ENCODE peak calls at places on chromosome 16, in eight cellular contexts. U is HCT116; S is substantia nigra; Z is upper lobe of left lung; V is heart right ventricle; E is stomach; N is CD4-positive, alpha-beta T cell; Q is adrenal gland. G is an unnamed sample.

GRCh38 chr16:69131749-69132423 is 502 bp downstream of the CHTF8 start:
- DNase-seq in U (no peak), S (peak; percentile 81), Z (peak; percentile 81), V (peak; percentile 78), E (peak; percentile 75), N (no peak), Q (peak; percentile 80), G (peak; percentile 92)

GRCh38 chr16:14510939-14511797 is 118.9 kb downstream of the PARN start:
- DNase-seq in U (no peak), S (no peak), Z (no peak), V (no peak), E (no peak), N (no peak), Q (no peak), G (peak; percentile 60)

GRCh38 chr16:20385844-20386832 is 18.4 kb downstream of the PDILT start:
- DNase-seq in U (peak; percentile 35), S (peak; percentile 37), Z (peak; percentile 51), V (peak; percentile 62), E (peak; percentile 89), N (peak; percentile 31), Q (peak; percentile 69), G (peak; percentile 52)

GRCh38 chr16:31135535-31136286 is at the start of gene PRSS8:
- DNase-seq in U (peak; percentile 48), S (no peak), Z (peak; percentile 91), V (no peak), E (peak; percentile 96), N (no peak), Q (no peak), G (no peak)

GRCh38 chr16:81003610-81004460 is 2.9 kb downstream of the CMC2 start:
- DNase-seq in U (no peak), S (no peak), Z (no peak), V (no peak), E (no peak), N (no peak), Q (peak; percentile 15), G (no peak)

GRCh38 chr16:35552763-35553162 is 2093.4 kb downstream of the TP53TG3F start:
- DNase-seq in U (no peak), S (no peak), Z (no peak), V (no peak), E (no peak), N (no peak), Q (no peak), G (no peak)

GRCh38 chr16:14472357-14472756 is 157.7 kb downstream of the PARN start:
- DNase-seq in U (no peak), S (no peak), Z (no peak), V (no peak), E (no peak), N (no peak), Q (no peak), G (no peak)

GRCh38 chr16:18802755-18803218 is 1.4 kb upstream of the ARL6IP1 start:
- DNase-seq in U (no peak), S (no peak), Z (no peak), V (no peak), E (no peak), N (no peak), Q (no peak), G (no peak)

GRCh38 chr16:86531193-86531550 is 20.8 kb downstream of the FOXF1 start:
- DNase-seq in U (no peak), S (peak; percentile 86), Z (no peak), V (peak; percentile 69), E (no peak), N (no peak), Q (peak; percentile 73), G (no peak)

GRCh38 chr16:397135-397661 is at the start of gene NME4:
- DNase-seq in U (no peak), S (no peak), Z (no peak), V (no peak), E (no peak), N (no peak), Q (peak; percentile 35), G (peak; percentile 53)

GRCh38 chr16:75066861-75067447 is 49.6 kb downstream of the LDHD start:
- DNase-seq in U (no peak), S (no peak), Z (no peak), V (no peak), E (no peak), N (no peak), Q (no peak), G (no peak)

GRCh38 chr16:88500255-88500661 is 47.2 kb downstream of the ZFPM1 start:
- DNase-seq in U (no peak), S (no peak), Z (no peak), V (peak; percentile 42), E (peak; percentile 74), N (no peak), Q (no peak), G (no peak)
- H3K27ac ChIP-seq in U (no peak overlapping the region), S (no peak overlapping the region), Z (no peak overlapping the region), V (no peak overlapping the region), E (peak overlapping the region; percentile 85), N (no peak overlapping the region), Q (no peak overlapping the region), G (no peak overlapping the region)

GRCh38 chr16:84687715-84688114 is 12.1 kb upstream of the USP10 start:
- DNase-seq in U (no peak), S (no peak), Z (peak; percentile 24), V (no peak), E (no peak), N (no peak), Q (no peak), G (no peak)
- H3K27ac ChIP-seq in U (no peak overlapping the region), S (no peak overlapping the region), Z (no peak overlapping the region), V (no peak overlapping the region), E (no peak overlapping the region), N (no peak overlapping the region), Q (no peak overlapping the region), G (peak overlapping the region; percentile 49)

DNA sequence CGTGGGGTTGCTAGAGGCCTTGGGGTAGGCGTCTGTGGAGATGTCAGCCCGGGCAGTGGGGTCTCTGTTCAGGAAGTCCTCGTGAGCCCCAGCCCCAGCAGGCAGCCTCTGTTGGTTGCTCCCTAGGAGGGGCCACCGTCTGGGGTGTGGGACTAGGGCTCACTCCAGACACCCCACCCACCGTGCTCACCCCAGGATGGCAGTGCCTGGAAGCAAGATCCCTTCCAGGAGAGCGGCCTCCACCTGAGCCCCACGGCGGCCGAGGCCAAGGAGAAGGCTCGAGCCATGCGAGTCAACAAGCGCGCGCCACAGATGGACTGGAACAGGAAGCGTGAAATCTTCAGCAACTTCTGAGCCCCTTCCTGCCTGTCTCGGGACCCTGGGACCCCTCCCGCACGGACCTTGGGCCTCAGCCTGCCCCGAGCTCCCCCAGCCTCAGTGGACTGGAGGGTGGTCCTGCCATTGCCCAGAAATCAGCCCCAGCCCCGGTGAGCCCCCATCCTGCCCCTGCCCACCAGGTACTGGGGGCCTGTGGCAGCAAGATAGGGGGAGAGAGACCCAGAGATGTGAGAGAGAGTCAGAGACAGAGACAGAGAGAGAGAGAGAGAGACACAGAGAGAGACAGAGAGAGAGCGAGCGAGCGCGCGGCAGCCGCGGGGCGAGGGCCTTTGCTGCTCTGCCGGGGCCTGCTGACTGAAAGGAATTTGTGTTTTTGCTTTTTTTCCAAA is 9.8 kb downstream of the NTHL1 start:
- DNase-seq in U (no peak), S (no peak), Z (no peak), V (no peak), E (no peak), N (no peak), Q (no peak), G (no peak)
- H3K27ac ChIP-seq in U (no peak overlapping the region), S (peak overlapping the region; percentile 21), Z (peak overlapping the region; percentile 95), V (peak overlapping the region; percentile 96), E (peak overlapping the region; percentile 95), N (no peak overlapping the region), Q (no peak overlapping the region), G (no peak overlapping the region)

GRCh38 chr16:27228621-27229501 is 25.5 kb downstream of the KDM8 start:
- DNase-seq in U (no peak), S (no peak), Z (no peak), V (peak; percentile 61), E (no peak), N (no peak), Q (no peak), G (no peak)
- H3K27ac ChIP-seq in U (no peak overlapping the region), S (no peak overlapping the region), Z (no peak overlapping the region), V (no peak overlapping the region), E (no peak overlapping the region), N (peak overlapping the region; percentile 22), Q (no peak overlapping the region), G (no peak overlapping the region)

GRCh38 chr16:84823484-84823883 is 3.7 kb downstream of the CRISPLD2 start:
- DNase-seq in U (no peak), S (no peak), Z (no peak), V (no peak), E (no peak), N (no peak), Q (no peak), G (no peak)
- H3K27ac ChIP-seq in U (no peak overlapping the region), S (no peak overlapping the region), Z (peak overlapping the region; percentile 86), V (no peak overlapping the region), E (peak overlapping the region; percentile 79), N (no peak overlapping the region), Q (no peak overlapping the region), G (no peak overlapping the region)

DNA sequence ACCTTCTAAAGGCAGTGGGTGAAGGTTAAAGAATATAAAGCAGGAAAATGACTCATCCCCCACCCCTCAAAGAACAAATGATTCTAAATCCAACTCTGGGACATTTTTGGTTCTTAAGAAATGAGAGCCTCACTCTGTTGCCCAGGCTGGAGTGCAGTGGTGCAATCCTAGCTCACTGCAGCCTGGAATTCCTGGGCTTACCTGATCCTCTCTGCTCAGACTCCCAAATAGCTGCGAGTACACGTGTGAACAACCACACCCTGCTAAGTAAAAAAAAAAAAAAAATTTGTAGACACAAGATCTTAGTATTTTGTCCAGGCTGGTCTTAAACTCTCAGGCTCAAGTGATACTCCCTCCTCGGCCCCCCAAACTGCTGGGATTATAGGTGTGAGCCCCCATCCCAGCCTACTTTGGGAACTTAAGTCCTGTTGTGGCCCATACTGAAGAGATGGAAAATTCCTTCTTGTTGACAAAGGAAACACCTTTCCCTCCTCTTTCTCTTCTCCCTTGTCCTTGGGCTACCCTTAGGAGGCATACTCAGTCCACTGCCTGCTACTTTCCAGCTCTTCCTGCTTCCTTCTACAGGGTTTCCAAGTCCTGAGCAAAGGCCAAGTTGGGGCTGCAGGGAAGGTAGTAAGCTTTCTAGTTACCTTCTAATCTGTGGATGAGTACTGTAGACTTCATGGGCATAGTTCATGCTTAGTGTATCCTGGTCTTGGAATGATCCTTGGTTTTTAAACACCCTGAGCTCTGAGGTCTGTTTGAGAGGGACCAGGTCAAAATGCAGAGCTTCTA is 299.0 kb upstream of the MAF start:
- DNase-seq in U (no peak), S (no peak), Z (no peak), V (no peak), E (no peak), N (no peak), Q (no peak), G (no peak)
- H3K27ac ChIP-seq in U (no peak overlapping the region), S (no peak overlapping the region), Z (no peak overlapping the region), V (no peak overlapping the region), E (no peak overlapping the region), N (no peak overlapping the region), Q (no peak overlapping the region), G (no peak overlapping the region)